ENCODE peak calls at places on chromosomes 1 and 21, in six cellular contexts. D is gastrocnemius medialis, H is fibroblast of lung, K is hepatocyte, N is lower lobe of right lung, U is brain microvascular endothelial cell. M is an unnamed sample.

GRCh38 chr1:110645172-110645571 is 29.6 kb downstream of the KCNA3 start:
- DNase-seq in D (no peak), N (no peak), K (no peak), H (no peak), U (no peak), M (no peak)

GRCh38 chr1:43530483-43531452 is at the start of gene PTPRF:
- DNase-seq in K (peak; percentile 90), H (peak; percentile 52), U (no peak), N (peak; percentile 79), D (no peak), M (no peak)

GRCh38 chr1:167499657-167500056 is 18.7 kb downstream of the CD247 start:
- DNase-seq in U (no peak), H (no peak), D (no peak), K (no peak), N (no peak), M (no peak)

GRCh38 chr1:18929686-18930085 is 26.8 kb downstream of the IFFO2 start:
- DNase-seq in N (no peak), U (peak; percentile 63), H (peak; percentile 89), D (no peak), K (no peak), M (no peak)

GRCh38 chr1:24483441-24483840 is 19.2 kb upstream of the RCAN3 start:
- DNase-seq in N (no peak), U (no peak), K (no peak), D (no peak), H (no peak), M (no peak)

GRCh38 chr1:53619088-53619810 is 119.7 kb downstream of the GLIS1 start:
- DNase-seq in H (no peak), N (no peak), K (no peak), D (no peak), U (no peak), M (no peak)

GRCh38 chr1:8712413-8713229 is 104.8 kb downstream of the RERE start:
- DNase-seq in K (peak; percentile 52), H (peak; percentile 89), N (no peak), D (no peak), U (peak; percentile 78), M (peak; percentile 73)

GRCh38 chr1:22838965-22839364 is 128.3 kb downstream of the EPHB2 start:
- DNase-seq in H (no peak), U (no peak), D (no peak), K (no peak), N (no peak), M (no peak)

GRCh38 chr1:9201421-9202239 is 32.9 kb upstream of the H6PD start:
- DNase-seq in K (peak; percentile 35), H (peak; percentile 74), D (no peak), N (no peak), U (peak; percentile 74), M (no peak)

GRCh38 chr1:42742617-42743301 is 2.7 kb upstream of the CLDN19 start:
- DNase-seq in K (no peak), H (no peak), U (no peak), N (no peak), D (no peak), M (no peak)

GRCh38 chr21:15084668-15085067 is 19.9 kb upstream of the NRIP1 start:
- DNase-seq in N (no peak), U (no peak), K (no peak), D (no peak), H (peak; percentile 1), M (no peak)

GRCh38 chr21:37862536-37862935 is 53.7 kb downstream of the KCNJ6 start:
- DNase-seq in D (no peak), U (peak; percentile 38), H (peak; percentile 45), N (no peak), K (peak; percentile 56), M (no peak)

GRCh38 chr1:231951399-231951798 is 324.8 kb downstream of the DISC1 start:
- DNase-seq in U (peak; percentile 76), D (no peak), K (no peak), H (peak; percentile 78), N (no peak), M (no peak)

GRCh38 chr1:196148367-196148970 is 459.8 kb downstream of the KCNT2 start:
- DNase-seq in D (no peak), K (peak; percentile 22), H (peak; percentile 15), U (no peak), N (no peak), M (peak; percentile 16)

GRCh38 chr1:111856411-111857135 is 100.9 kb downstream of the DDX20 start:
- DNase-seq in U (no peak), D (no peak), K (no peak), H (no peak), N (no peak), M (no peak)

GRCh38 chr1:228691926-228692325 is 43.4 kb upstream of the RHOU start:
- DNase-seq in U (peak; percentile 22), D (no peak), K (peak; percentile 68), N (no peak), H (peak; percentile 21), M (peak; percentile 24)

GRCh38 chr1:214397497-214397896 is 116.5 kb downstream of the SMYD2 start:
- DNase-seq in D (no peak), H (no peak), K (no peak), U (no peak), N (no peak), M (no peak)

GRCh38 chr1:176869577-176869976 is 294.9 kb downstream of the ASTN1 start:
- DNase-seq in H (no peak), K (no peak), N (no peak), U (no peak), D (no peak), M (no peak)

GRCh38 chr1:25616932-25617625 is 488 bp downstream of the MAN1C1 start:
- DNase-seq in H (no peak), U (no peak), K (peak; percentile 35), D (no peak), N (peak; percentile 54), M (no peak)

GRCh38 chr1:110523011-110523410 is 4.0 kb upstream of the KCNA10 start:
- DNase-seq in H (no peak), N (peak; percentile 75), K (peak; percentile 25), D (peak; percentile 30), U (no peak), M (no peak)

GRCh38 chr1:204384636-204385354 is 25.1 kb upstream of the PLEKHA6 start:
- DNase-seq in H (peak; percentile 49), U (no peak), N (no peak), K (no peak), D (no peak), M (no peak)

DNA sequence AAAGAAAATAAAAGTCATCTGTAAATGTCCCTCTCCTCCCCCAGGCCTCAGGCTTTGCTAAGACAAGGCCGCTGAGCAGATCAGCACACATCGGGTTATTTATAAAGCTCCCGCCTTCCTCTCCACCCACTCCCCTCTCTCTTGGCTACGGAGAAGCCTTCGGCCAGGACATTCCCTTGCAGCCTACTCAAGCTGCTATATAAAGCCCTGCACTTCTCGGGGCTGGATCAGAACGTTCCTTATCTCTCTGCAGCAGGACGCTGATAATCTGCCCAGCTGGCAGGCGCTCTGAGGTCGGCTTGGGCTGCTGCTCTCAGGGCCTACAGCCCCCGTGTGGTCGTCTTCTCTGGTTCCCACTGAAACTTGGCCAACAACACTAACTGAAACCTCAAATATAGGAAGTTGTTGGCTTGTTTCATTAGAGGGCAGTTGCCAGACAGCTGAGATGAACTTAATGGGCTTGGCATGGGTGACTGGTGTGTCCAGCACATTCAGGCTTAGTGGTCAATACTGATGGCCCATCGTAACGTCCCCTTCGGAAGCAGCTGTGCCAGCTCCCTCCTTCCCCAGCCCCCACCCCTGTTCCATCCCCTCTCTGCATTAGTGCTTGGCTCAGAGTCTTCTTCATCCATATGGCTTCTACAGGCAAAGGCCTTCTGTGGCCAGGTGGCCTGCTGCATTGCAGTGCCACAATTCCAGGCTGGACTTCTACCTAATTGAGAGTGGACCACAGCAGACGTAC is 64.6 kb downstream of the IER5 start:
- DNase-seq in D (peak; percentile 98), K (peak; percentile 79), U (peak; percentile 92), N (peak; percentile 86), H (peak; percentile 96), M (no peak)
- H3K4me3 ChIP-seq in D (no peak overlapping the region), K (no peak overlapping the region), U (no peak overlapping the region), N (peak overlapping the region; percentile 0), H (no peak overlapping the region), M (no peak overlapping the region)

DNA sequence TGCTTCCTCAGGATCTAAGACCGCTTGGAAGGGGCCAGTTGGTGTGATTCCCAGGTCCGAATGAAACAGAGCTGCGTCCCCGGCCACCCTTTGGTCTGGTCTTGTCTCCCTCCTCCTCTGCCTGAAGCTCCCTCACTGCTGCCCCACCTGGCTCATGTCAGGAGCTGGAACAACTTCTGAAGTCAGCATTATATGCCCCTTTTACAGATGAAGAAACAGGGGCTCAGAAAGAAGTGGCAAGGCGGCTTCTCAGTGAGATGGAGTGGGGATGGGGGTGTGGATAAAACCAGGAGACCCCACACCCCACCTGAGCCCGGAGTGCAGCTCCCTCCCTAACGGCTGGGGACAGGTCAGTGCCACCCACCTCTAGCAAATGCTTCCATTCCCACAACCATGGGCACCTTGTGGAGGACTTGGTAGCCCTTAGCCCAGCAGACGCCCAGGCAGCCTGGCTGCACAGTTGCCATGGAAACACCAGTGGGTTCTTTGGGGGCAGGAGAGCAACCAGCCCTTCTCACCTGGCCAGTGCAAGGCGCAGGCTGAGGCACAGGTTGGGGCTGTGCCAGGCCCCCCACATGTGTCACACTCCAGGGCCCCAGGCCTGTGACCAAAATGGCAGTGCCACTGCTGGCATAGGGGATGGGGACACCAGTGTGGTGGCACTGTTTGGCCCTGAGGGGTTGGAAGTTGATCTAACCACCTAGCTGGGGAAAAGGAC is 31.9 kb upstream of the ECE1 start:
- DNase-seq in H (no peak), U (no peak), N (no peak), K (no peak), D (no peak), M (no peak)
- TF ChIP-seq CTCF in H (no peak), U (peak; percentile 55), N (no peak), K (no peak), D (no peak), M (peak; percentile 25)

GRCh38 chr1:245671966-245672767 is 517.4 kb downstream of the KIF26B start:
- DNase-seq in U (no peak), H (no peak), D (no peak), K (no peak), N (no peak), M (no peak)

GRCh38 chr1:245678866-245679411 is 524.2 kb downstream of the KIF26B start:
- DNase-seq in U (no peak), N (no peak), D (no peak), K (no peak), H (no peak), M (no peak)

GRCh38 chr1:245671349-245671748 is 516.6 kb downstream of the KIF26B start:
- DNase-seq in D (no peak), N (no peak), K (no peak), H (no peak), U (no peak), M (no peak)

GRCh38 chr1:245677446-245678240 is 522.9 kb downstream of the KIF26B start:
- DNase-seq in D (no peak), K (no peak), N (no peak), U (no peak), H (peak; percentile 30), M (no peak)

DNA sequence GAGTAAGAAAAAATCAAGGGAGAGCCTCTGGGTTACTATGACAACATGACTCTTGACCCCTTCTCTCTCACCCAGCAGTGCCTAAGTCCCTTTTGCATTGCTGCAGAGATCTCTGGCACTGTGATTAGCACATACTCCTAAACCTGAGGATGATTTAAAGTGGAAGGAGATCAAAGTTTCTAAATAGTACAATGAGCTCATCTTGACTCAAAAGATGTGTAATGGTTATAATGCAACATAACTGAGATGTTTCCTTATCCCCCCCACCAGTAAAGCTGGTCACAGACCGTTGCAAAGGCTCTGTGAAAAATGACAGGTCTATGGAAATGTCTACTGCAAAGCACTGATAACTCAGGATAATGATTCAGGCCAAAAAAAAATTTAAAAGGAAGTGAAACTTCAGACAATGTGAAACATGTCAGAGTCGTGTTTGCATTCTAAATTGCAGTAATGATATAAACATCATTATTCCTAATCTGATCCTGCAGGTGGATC is 519.2 kb downstream of the KIF26B start:
- DNase-seq in N (no peak), U (no peak), K (no peak), H (peak; percentile 40), D (no peak), M (no peak)
- H3K4me3 ChIP-seq in N (no peak overlapping the region), U (no peak overlapping the region), K (no peak overlapping the region), H (no peak overlapping the region), D (no peak overlapping the region), M (no peak overlapping the region)

GRCh38 chr1:52368383-52369172 is 2.6 kb upstream of the CC2D1B start:
- DNase-seq in N (peak; percentile 77), D (peak; percentile 38), H (peak; percentile 46), U (peak; percentile 14), K (peak; percentile 87), M (no peak)
- TF ChIP-seq CTCF in N (no peak), D (no peak), H (peak; percentile 18), U (peak; percentile 35), K (peak; percentile 22), M (no peak)

M was measured in HFF-Myc.